ENCODE peak calls at places on chromosomes 4 and X, in five cellular contexts. V is GM10248, P is NCI-H2081, K is cardiac fibroblast, X is ureter. Y is an unnamed sample.

GRCh38 chrX:30865020-30865419 is 24.0 kb downstream of the TAB3 start:
- DNase-seq in V (no peak), P (no peak), K (peak), X (no peak), Y (peak)

GRCh38 chrX:13899607-13900006 is 82.7 kb upstream of the GPM6B start:
- DNase-seq in V (no peak), P (peak), K (peak), X (no peak), Y (no peak)

GRCh38 chrX:154378059-154378798 is 866 bp upstream of the EMD start:
- DNase-seq in V (peak), P (no peak), K (peak), X (peak), Y (peak)

GRCh38 chrX:136574548-136574947 is 42.5 kb downstream of the VGLL1 start:
- DNase-seq in V (no peak), P (no peak), K (no peak), X (no peak), Y (no peak)

GRCh38 chrX:134936542-134936941 is 54.2 kb upstream of the SMIM10 start:
- DNase-seq in V (no peak), P (no peak), K (peak), X (no peak), Y (no peak)

GRCh38 chrX:31837445-31837844 is 765.6 kb upstream of the FTHL17 start:
- DNase-seq in V (no peak), P (no peak), K (no peak), X (no peak), Y (no peak)

GRCh38 chr4:40687676-40688389 is 58.2 kb upstream of the RBM47 start:
- DNase-seq in V (no peak), P (no peak), K (no peak), X (no peak), Y (no peak)

GRCh38 chr4:53321151-53321987 is 44.5 kb downstream of the SCFD2 start:
- DNase-seq in V (no peak), P (no peak), K (peak), X (no peak), Y (peak)

GRCh38 chr4:55947912-55948725 is 626 bp upstream of the CEP135 start:
- DNase-seq in V (peak), P (no peak), K (peak), X (no peak), Y (peak)

Y was measured in NCI-H146.